ENCODE peak calls at places on chromosomes 7 and 10, in five cellular contexts. H, L, K, D and B are unnamed samples.

GRCh38 chr7:94540428-94540827 is 30.8 kb downstream of the CASD1 start:
- DNase-seq in H (no peak), L (no peak), K (no peak), D (no peak), B (no peak)

GRCh38 chr10:34061846-34062245 is 727.4 kb upstream of the NRP1 start:
- DNase-seq in H (no peak), L (no peak), K (no peak), D (no peak), B (peak; percentile 40)

GRCh38 chr10:74418285-74418872 is 267.4 kb downstream of the ADK start:
- DNase-seq in H (no peak), L (peak; percentile 100), K (no peak), D (peak; percentile 72), B (no peak)

GRCh38 chr10:35213699-35214098 is 87.1 kb downstream of the CREM start:
- DNase-seq in H (no peak), L (no peak), K (no peak), D (no peak), B (no peak)

GRCh38 chr7:140062118-140062527 is 628 bp downstream of the PARP12 start:
- DNase-seq in H (peak; percentile 40), L (peak; percentile 62), K (peak; percentile 27), D (no peak), B (no peak)

GRCh38 chr7:6320791-6321190 is 48.4 kb upstream of the CYTH3 start:
- DNase-seq in H (no peak), L (no peak), K (no peak), D (no peak), B (no peak)

GRCh38 chr10:130924138-130924819 is 387.2 kb downstream of the TCERG1L start:
- DNase-seq in H (no peak), L (no peak), K (no peak), D (peak; percentile 33), B (no peak)

GRCh38 chr10:88754272-88754671 is 5.5 kb upstream of the LIPN start:
- DNase-seq in H (no peak), L (no peak), K (no peak), D (no peak), B (no peak)

GRCh38 chr7:47794016-47794415 is 154.2 kb downstream of the PKD1L1 start:
- DNase-seq in H (no peak), L (no peak), K (no peak), D (no peak), B (no peak)

GRCh38 chr7:41107330-41107937 is 595.5 kb downstream of the INHBA start:
- DNase-seq in H (no peak), L (no peak), K (no peak), D (peak; percentile 96), B (peak; percentile 68)

GRCh38 chr7:112492165-112492564 is 11.4 kb downstream of the LSMEM1 start:
- DNase-seq in H (no peak), L (no peak), K (no peak), D (no peak), B (no peak)

GRCh38 chr7:84688671-84689070 is 494.1 kb upstream of the SEMA3A start:
- DNase-seq in H (no peak), L (no peak), K (no peak), D (no peak), B (no peak)

GRCh38 chr10:18279202-18279601 is 139.0 kb downstream of the CACNB2 start:
- DNase-seq in H (no peak), L (no peak), K (no peak), D (no peak), B (peak; percentile 6)

GRCh38 chr7:30478349-30479228 is at the start of gene NOD1:
- DNase-seq in H (peak; percentile 31), L (peak; percentile 78), K (peak; percentile 78), D (peak; percentile 84), B (no peak)

GRCh38 chr7:44885394-44886317 is at the start of gene PURB:
- DNase-seq in H (peak; percentile 91), L (peak; percentile 97), K (peak; percentile 97), D (peak; percentile 98), B (peak; percentile 78)

GRCh38 chr7:105439174-105439893 is 50.6 kb upstream of the SRPK2 start:
- DNase-seq in H (no peak), L (peak; percentile 88), K (no peak), D (peak; percentile 85), B (peak; percentile 96)

GRCh38 chr10:86594535-86594934 is 59.8 kb upstream of the OPN4 start:
- DNase-seq in H (no peak), L (no peak), K (no peak), D (peak; percentile 12), B (no peak)

GRCh38 chr7:143408247-143408685 is 390 bp downstream of the EPHA1 start:
- DNase-seq in H (no peak), L (no peak), K (no peak), D (no peak), B (no peak)

GRCh38 chr7:8379264-8379663 is 54.1 kb upstream of the NXPH1 start:
- DNase-seq in H (no peak), L (peak; percentile 99), K (no peak), D (no peak), B (no peak)